ENCODE peak calls at places on chromosomes 1 and 21, in ten cellular contexts. O, Y, M, A, I, U, X, L, E and B are unnamed samples.

GRCh38 chr1:62325076-62325475 is 5.8 kb upstream of the KANK4 start:
- DNase-seq in O (peak; percentile 7), Y (no peak), M (no peak), A (no peak), I (no peak), U (no peak), X (no peak), L (no peak), E (no peak), B (no peak)

GRCh38 chr1:19651141-19651737 is 7.1 kb downstream of the NBL1 start:
- DNase-seq in O (peak; percentile 47), Y (peak; percentile 75), M (peak; percentile 65), A (no peak), I (peak; percentile 43), U (peak; percentile 63), X (peak; percentile 40), L (peak; percentile 59), E (peak; percentile 84), B (no peak)

GRCh38 chr1:246516126-246516525 is 9.0 kb upstream of the SMYD3 start:
- DNase-seq in O (no peak), Y (no peak), M (no peak), A (peak; percentile 57), I (no peak), U (no peak), X (no peak), L (no peak), E (no peak), B (no peak)

GRCh38 chr1:65722461-65722860 is 70.2 kb upstream of the PDE4B start:
- DNase-seq in O (no peak), Y (no peak), M (no peak), A (no peak), I (no peak), U (no peak), X (no peak), L (no peak), E (no peak), B (no peak)

GRCh38 chr1:56199060-56199459 is 380.3 kb downstream of the PLPP3 start:
- DNase-seq in O (no peak), Y (no peak), M (no peak), A (no peak), I (no peak), U (no peak), X (no peak), L (no peak), E (no peak), B (no peak)

GRCh38 chr1:172929006-172929405 is 121.7 kb downstream of the TNFSF18 start:
- DNase-seq in O (peak; percentile 87), Y (no peak), M (no peak), A (no peak), I (no peak), U (no peak), X (no peak), L (no peak), E (no peak), B (no peak)

GRCh38 chr1:23809751-23810171 is 9.2 kb upstream of the GALE start:
- DNase-seq in O (peak; percentile 51), Y (no peak), M (peak; percentile 83), A (no peak), I (peak; percentile 89), U (no peak), X (peak; percentile 42), L (peak; percentile 83), E (peak; percentile 83), B (peak; percentile 93)

GRCh38 chr1:186435336-186435735 is 25.6 kb downstream of the PDC start:
- DNase-seq in O (peak; percentile 42), Y (no peak), M (no peak), A (no peak), I (no peak), U (no peak), X (no peak), L (no peak), E (no peak), B (no peak)

GRCh38 chr1:173043253-173043652 is 7.5 kb downstream of the TNFSF18 start:
- DNase-seq in O (peak; percentile 63), Y (no peak), M (no peak), A (no peak), I (no peak), U (no peak), X (no peak), L (no peak), E (no peak), B (no peak)

GRCh38 chr1:31708324-31708723 is 4.5 kb upstream of the COL16A1 start:
- DNase-seq in O (peak; percentile 12), Y (no peak), M (no peak), A (no peak), I (no peak), U (no peak), X (no peak), L (no peak), E (no peak), B (no peak)

GRCh38 chr21:42785666-42786427 is 93.5 kb downstream of the WDR4 start:
- DNase-seq in O (no peak), Y (no peak), M (no peak), A (no peak), I (no peak), U (no peak), X (no peak), L (no peak), E (no peak), B (peak; percentile 65)

GRCh38 chr1:116265931-116266863 is 106.8 kb upstream of the ATP1A1 start:
- DNase-seq in O (no peak), Y (no peak), M (no peak), A (no peak), I (no peak), U (no peak), X (no peak), L (no peak), E (no peak), B (no peak)

GRCh38 chr21:46049890-46050650 is 47.8 kb upstream of the COL6A2 start:
- DNase-seq in O (no peak), Y (peak; percentile 60), M (no peak), A (no peak), I (no peak), U (no peak), X (no peak), L (no peak), E (peak; percentile 77), B (no peak)

GRCh38 chr1:192763756-192764155 is 45.1 kb upstream of the RGS2 start:
- DNase-seq in O (peak; percentile 87), Y (no peak), M (no peak), A (no peak), I (no peak), U (no peak), X (no peak), L (no peak), E (no peak), B (no peak)

DNA sequence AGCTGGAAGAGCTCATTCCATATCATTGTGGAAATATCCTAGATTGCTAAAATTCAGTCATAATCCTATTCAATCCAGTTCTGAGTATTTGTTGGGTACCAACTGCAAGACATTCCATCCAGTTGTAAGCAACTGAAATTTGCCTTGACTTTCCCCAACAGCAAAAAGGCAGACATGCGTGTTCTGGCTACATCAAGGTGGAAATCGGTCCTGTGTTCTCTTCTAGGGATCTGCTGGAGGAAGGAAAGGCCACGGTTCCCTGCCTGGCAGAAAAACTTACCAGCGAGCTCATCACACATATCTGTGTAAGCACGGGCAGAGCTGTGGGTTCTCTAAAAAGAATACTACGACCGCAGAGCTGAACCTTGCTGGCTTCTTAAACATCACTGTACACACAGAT is 17.5 kb downstream of the MX1 start:
- DNase-seq in O (no peak), Y (no peak), M (no peak), A (no peak), I (no peak), U (no peak), X (no peak), L (no peak), E (no peak), B (peak; percentile 19)
- TF ChIP-seq POLR2A in O (no peak), Y (no peak), M (no peak), A (no peak), I (no peak), U (no peak), X (no peak), L (no peak), E (no peak), B (no peak)

DNA sequence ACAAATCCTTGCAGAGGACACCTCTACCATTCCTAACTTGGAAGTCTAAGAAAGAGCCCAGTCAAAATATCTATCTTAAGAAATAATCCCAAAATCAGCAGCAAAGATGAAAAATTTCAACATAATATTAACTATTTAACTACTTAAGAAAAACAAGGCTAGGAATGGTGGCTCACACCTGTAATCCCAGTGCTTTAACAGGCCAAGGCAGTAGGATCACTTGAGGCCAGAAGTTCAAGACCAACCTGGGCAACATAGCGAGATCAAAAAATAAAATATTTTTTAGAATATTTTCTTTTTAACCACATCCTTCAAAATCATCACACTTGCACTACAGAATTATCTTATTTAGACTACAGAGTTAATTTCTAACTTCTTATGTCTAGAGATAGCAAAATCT is 4.9 kb downstream of the CNN3 start:
- DNase-seq in O (no peak), Y (no peak), M (no peak), A (no peak), I (no peak), U (no peak), X (no peak), L (no peak), E (no peak), B (no peak)
- H3K4me3 ChIP-seq in O (no peak overlapping the region), Y (no peak overlapping the region), M (no peak overlapping the region), A (no peak overlapping the region), I (no peak overlapping the region), U (no peak overlapping the region), X (no peak overlapping the region), L (no peak overlapping the region), E (no peak overlapping the region), B (no peak overlapping the region)

DNA sequence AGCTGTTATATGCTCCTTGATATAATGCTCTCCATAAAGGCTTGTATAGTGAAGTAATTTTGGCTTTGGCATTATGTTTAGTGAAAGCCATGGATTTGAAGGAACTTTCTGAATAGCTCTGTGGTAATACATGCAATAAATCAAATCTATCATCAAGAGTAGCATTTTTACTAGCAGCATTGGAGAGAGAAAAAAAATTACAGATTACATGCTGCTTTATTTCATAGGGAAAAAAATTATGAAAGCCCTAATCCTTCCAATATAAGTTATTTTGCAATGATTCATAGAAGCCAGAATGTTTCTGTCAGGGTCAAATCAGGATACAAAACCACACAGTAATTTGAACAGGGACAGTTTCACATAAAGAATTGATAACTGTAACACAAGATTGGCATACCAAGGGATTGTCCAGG is 250.0 kb downstream of the SPATA17 start:
- DNase-seq in O (no peak), Y (no peak), M (no peak), A (no peak), I (no peak), U (no peak), X (no peak), L (no peak), E (no peak), B (no peak)
- TF ChIP-seq CTCF in O (no peak), Y (no peak), M (no peak), A (no peak), I (no peak), U (no peak), X (no peak), L (no peak), E (no peak), B (no peak)

DNA sequence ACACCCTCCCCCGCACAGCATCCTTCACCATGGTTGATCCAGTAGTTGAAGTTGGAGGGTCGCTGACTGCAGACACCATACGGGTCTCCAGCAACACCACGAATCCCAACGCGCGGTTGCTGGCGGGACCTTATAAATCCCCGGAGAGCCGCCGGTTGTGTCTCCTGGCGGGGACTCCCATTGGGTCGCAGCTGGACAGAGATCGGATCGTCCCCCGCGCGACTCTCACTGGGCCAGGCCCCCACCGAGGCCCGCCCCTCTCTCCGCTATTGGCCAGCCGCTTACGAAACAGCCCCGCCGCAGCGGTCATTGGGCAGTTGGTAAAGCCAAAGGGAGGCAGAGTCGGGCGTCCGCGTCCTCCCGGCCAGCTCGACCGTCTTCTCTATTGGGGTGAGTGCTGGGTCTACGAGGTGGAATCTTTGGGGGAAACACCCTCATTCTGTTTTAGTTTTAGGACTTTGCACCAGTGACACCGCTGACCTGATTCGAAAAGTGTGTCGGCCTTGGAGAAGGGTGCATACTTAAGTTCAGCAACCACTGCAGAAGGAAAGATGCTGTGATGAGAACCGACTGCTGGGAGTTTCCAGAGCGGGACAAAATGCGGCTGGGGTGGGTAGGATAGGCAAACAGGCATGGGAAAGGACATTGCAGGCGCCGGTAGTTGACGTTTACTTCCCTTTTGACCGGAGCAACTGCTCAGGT is 27.4 kb downstream of the RABIF start:
- DNase-seq in O (peak; percentile 86), Y (peak; percentile 90), M (peak; percentile 93), A (peak; percentile 97), I (peak; percentile 94), U (peak; percentile 86), X (peak; percentile 95), L (peak; percentile 94), E (peak; percentile 96), B (peak; percentile 96)
- TF ChIP-seq POLR2A in O (no peak), Y (peak; percentile 46), M (no peak), A (no peak), I (peak; percentile 64), U (peak; percentile 18), X (peak; percentile 73), L (no peak), E (no peak), B (no peak)